ENCODE peak calls at places on chromosomes 5 and 9, in nine cellular contexts. G is cardiac muscle cell, F is lung, Q is MM.1S, V is aorta, S is neuronal stem cell, L is AG04450, Z is dorsolateral prefrontal cortex, U is Peyer's patch. O is an unnamed sample.

GRCh38 chr9:137168907-137169763 is 716 bp downstream of the LRRC26 start:
- DNase-seq in L (no peak), V (no peak), Z (peak; percentile 74), S (peak; percentile 68), G (peak; percentile 45), Q (peak; percentile 50), F (no peak), U (no peak), O (no peak)

GRCh38 chr9:33161011-33161588 is 6.0 kb downstream of the B4GALT1 start:
- DNase-seq in G (peak; percentile 96), L (peak; percentile 90), Q (no peak), V (peak; percentile 81), S (peak; percentile 40), F (peak; percentile 83), Z (no peak), U (peak; percentile 62), O (peak; percentile 97)

GRCh38 chr5:1050449-1051365 is 42.1 kb downstream of the NKD2 start:
- DNase-seq in V (no peak), F (no peak), U (no peak), L (no peak), Z (no peak), Q (peak; percentile 84), S (no peak), G (no peak), O (no peak)

GRCh38 chr5:165290535-165290934 is 1785.1 kb downstream of the MAT2B start:
- DNase-seq in F (no peak), L (no peak), V (no peak), Z (no peak), U (no peak), Q (no peak), S (no peak), G (no peak), O (no peak)

GRCh38 chr5:107820339-107820880 is 149.7 kb upstream of the EFNA5 start:
- DNase-seq in G (peak; percentile 6), U (no peak), S (no peak), V (no peak), F (no peak), Q (no peak), Z (no peak), L (no peak), O (no peak)

GRCh38 chr9:100346836-100347235 is 5.9 kb downstream of the TEX10 start:
- DNase-seq in Q (no peak), V (no peak), F (no peak), U (no peak), S (no peak), Z (no peak), G (peak; percentile 84), L (peak; percentile 10), O (peak; percentile 40)

GRCh38 chr9:126625329-126626116 is 11.8 kb downstream of the LMX1B start:
- DNase-seq in L (no peak), Z (no peak), V (no peak), U (no peak), G (no peak), F (no peak), Q (no peak), S (no peak), O (no peak)

GRCh38 chr5:11609570-11610322 is 294.5 kb downstream of the CTNND2 start:
- DNase-seq in V (no peak), G (no peak), L (no peak), U (no peak), F (no peak), S (no peak), Q (no peak), Z (no peak), O (no peak)

GRCh38 chr9:114259800-114260523 is 62.9 kb upstream of the ORM1 start:
- DNase-seq in Z (no peak), L (no peak), Q (no peak), V (no peak), U (no peak), S (no peak), G (no peak), F (no peak), O (no peak)

GRCh38 chr9:16241231-16241630 is 629.2 kb downstream of the BNC2 start:
- DNase-seq in Q (no peak), Z (no peak), F (no peak), L (peak; percentile 32), G (peak; percentile 34), V (no peak), S (no peak), U (no peak), O (no peak)

GRCh38 chr5:126503602-126504104 is 80.4 kb downstream of the GRAMD2B start:
- DNase-seq in G (peak; percentile 73), Z (no peak), F (no peak), U (no peak), V (no peak), Q (no peak), L (no peak), S (no peak), O (no peak)

DNA sequence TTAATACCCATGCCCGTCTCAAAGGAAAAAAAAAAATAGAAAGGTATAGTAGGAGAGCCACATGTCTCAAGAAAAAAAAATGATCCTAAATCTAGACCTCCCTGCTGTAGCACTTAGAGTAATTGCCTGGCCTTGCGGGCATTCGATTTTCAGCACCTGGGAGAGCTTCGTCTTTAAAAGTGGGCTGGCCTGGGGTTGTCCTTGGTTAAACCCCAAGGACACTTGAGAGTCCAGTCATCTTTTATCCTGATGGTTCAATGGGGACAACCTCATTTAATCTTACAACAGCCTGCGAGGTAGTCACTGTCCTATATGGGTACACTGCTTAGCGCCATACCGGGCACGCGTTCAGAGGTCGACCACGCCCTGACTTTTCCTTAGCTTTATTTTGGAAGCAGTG is 60.1 kb downstream of the MAT2B start:
- DNase-seq in V (no peak), U (no peak), L (no peak), G (peak; percentile 16), S (no peak), F (no peak), Z (no peak), Q (peak; percentile 17), O (no peak)
- H3K4me3 ChIP-seq in V (no peak overlapping the region), U (peak overlapping the region; percentile 21), L (peak overlapping the region; percentile 50), G (peak overlapping the region; percentile 29), S (peak overlapping the region; percentile 68), F (no peak overlapping the region), Z (peak overlapping the region; percentile 38), Q (peak overlapping the region; percentile 62), O (peak overlapping the region; percentile 22)

GRCh38 chr5:178115136-178115834 is 2.0 kb downstream of the N4BP3 start:
- DNase-seq in F (no peak), G (no peak), L (no peak), V (no peak), Q (no peak), Z (no peak), S (peak; percentile 77), U (peak; percentile 39), O (no peak)

GRCh38 chr5:178116406-178116885 is 3.1 kb downstream of the N4BP3 start:
- DNase-seq in Z (no peak), Q (no peak), G (no peak), F (no peak), V (no peak), S (no peak), L (no peak), U (peak; percentile 84), O (no peak)

GRCh38 chr5:178114325-178115135 is 1.2 kb downstream of the N4BP3 start:
- DNase-seq in G (no peak), S (peak; percentile 40), F (no peak), Q (no peak), Z (no peak), V (no peak), U (peak; percentile 63), L (no peak), O (no peak)

GRCh38 chr5:178117911-178118310 is 4.6 kb downstream of the N4BP3 start:
- DNase-seq in Q (no peak), U (peak; percentile 45), V (peak; percentile 57), Z (no peak), S (no peak), L (no peak), G (no peak), F (no peak), O (no peak)

GRCh38 chr5:178115835-178116405 is 2.6 kb downstream of the N4BP3 start:
- DNase-seq in U (no peak), F (no peak), L (no peak), Z (no peak), Q (no peak), V (peak; percentile 23), G (no peak), S (peak; percentile 74), O (no peak)
- H3K27me3 ChIP-seq in U (peaks cover 13% of the 10 kb centered on the region), F (no peaks in the 10 kb centered on the region), L (peaks cover 47% of the 10 kb centered on the region), Z (peaks cover 8% of the 10 kb centered on the region), Q (peaks cover 43% of the 10 kb centered on the region), V (no peaks in the 10 kb centered on the region), G (no peaks in the 10 kb centered on the region), S (no peaks in the 10 kb centered on the region), O (peaks cover 21% of the 10 kb centered on the region)

DNA sequence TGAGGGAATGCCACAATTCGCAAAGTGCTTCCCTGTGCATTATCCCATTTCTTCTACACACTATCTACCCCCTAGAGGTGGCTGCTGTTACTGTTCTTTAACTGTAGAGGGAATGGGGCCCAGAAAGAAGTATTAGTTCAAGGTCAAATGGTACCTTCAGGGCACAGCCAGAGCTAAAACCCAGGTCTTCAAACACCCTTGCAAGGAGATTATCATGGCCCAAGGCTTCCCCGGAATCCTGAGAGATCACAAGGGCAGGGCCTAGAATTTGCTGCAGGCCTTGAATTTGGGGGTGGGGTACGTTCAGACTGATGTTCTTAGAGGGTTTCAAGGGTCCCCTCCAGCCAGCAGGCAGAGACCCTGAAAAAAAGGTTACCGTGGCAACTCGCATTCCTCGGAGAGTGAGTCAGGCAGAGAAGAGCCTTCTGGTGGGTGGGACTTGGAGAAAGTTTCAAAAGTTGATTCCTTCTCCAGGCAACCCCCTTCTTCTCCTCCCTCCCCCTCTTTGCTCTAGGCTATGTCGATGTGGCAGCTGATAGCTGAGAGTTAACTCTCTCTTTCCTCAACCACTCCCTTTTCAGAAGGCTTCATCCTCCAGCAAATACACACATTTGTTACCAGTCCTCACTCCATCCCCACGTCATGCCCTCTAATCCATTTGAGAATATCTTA is 1.9 kb downstream of the SPARC start:
- DNase-seq in G (peak; percentile 96), V (no peak), Z (no peak), S (peak; percentile 86), U (no peak), F (peak; percentile 46), L (peak; percentile 94), Q (no peak), O (peak; percentile 94)
- H3K4me3 ChIP-seq in G (peak overlapping the region; percentile 6), V (peak overlapping the region; percentile 91), Z (peak overlapping the region; percentile 55), S (peak overlapping the region; percentile 37), U (no peak overlapping the region), F (peak overlapping the region; percentile 81), L (peak overlapping the region; percentile 99), Q (no peak overlapping the region), O (peak overlapping the region; percentile 83)

GRCh38 chr9:34629492-34629809 is 585 bp upstream of the ARID3C start:
- DNase-seq in Z (no peak), S (no peak), V (no peak), L (no peak), F (no peak), Q (no peak), U (no peak), G (no peak), O (no peak)

GRCh38 chr9:34625087-34625486 is 3.8 kb downstream of the ARID3C start:
- DNase-seq in F (no peak), S (peak; percentile 82), V (no peak), U (no peak), Z (no peak), Q (no peak), L (no peak), G (no peak), O (no peak)

GRCh38 chr9:34627716-34628655 is 880 bp downstream of the ARID3C start:
- DNase-seq in U (no peak), F (no peak), V (no peak), L (no peak), Z (no peak), G (no peak), S (no peak), Q (no peak), O (no peak)

GRCh38 chr9:34630402-34631154 is 1.7 kb upstream of the ARID3C start:
- DNase-seq in Q (no peak), U (no peak), L (no peak), Z (no peak), G (no peak), S (no peak), V (no peak), F (no peak), O (no peak)

GRCh38 chr9:34628656-34629491 is at the start of gene ARID3C:
- DNase-seq in L (no peak), U (no peak), Z (no peak), S (no peak), G (peak; percentile 15), F (no peak), V (peak; percentile 83), Q (peak; percentile 48), O (no peak)
- H3K27me3 ChIP-seq in L (peaks cover 70% of the 10 kb centered on the region), U (peaks cover 52% of the 10 kb centered on the region), Z (peaks cover 18% of the 10 kb centered on the region), S (peaks cover 71% of the 10 kb centered on the region), G (peaks cover 76% of the 10 kb centered on the region), F (peaks cover 7% of the 10 kb centered on the region), V (no peaks in the 10 kb centered on the region), Q (peaks cover 71% of the 10 kb centered on the region), O (peaks cover 53% of the 10 kb centered on the region)

O was measured in BJ.